ENCODE peak calls at places on chromosomes 2 and 18, in ten cellular contexts. One of them, this sample, is unnamed. For H3K4me1, the result is how much of the 10 kb centered on the place peaks cover.

GRCh38 chr18:46696702-46697101 is 39.7 kb upstream of the LOXHD1 start:
- DNase-seq in esophagus squamous epithelium: no peak
- DNase-seq in neural progenitor cell: no peak
- DNase-seq in thoracic aorta: no peak
- DNase-seq in neuronal stem cell: no peak
- DNase-seq in psoas muscle: no peak
- DNase-seq in mesenchymal stem cell: no peak
- DNase-seq in GM23248: no peak
- DNase-seq in CD4-positive, CD25-positive, alpha-beta regulatory T cell: no peak
- DNase-seq in GM12878: no peak
- DNase-seq in this sample: no peak

GRCh38 chr2:215357660-215358059 is 45.8 kb downstream of the ATIC start:
- DNase-seq in esophagus squamous epithelium: no peak
- DNase-seq in neural progenitor cell: no peak
- DNase-seq in thoracic aorta: no peak
- DNase-seq in neuronal stem cell: no peak
- DNase-seq in psoas muscle: no peak
- DNase-seq in mesenchymal stem cell: no peak
- DNase-seq in GM23248: peak
- DNase-seq in CD4-positive, CD25-positive, alpha-beta regulatory T cell: no peak
- DNase-seq in GM12878: no peak
- DNase-seq in this sample: no peak

GRCh38 chr2:12918841-12919445 is 202.2 kb downstream of the TRIB2 start:
- DNase-seq in esophagus squamous epithelium: no peak
- DNase-seq in neural progenitor cell: no peak
- DNase-seq in thoracic aorta: no peak
- DNase-seq in neuronal stem cell: no peak
- DNase-seq in psoas muscle: peak
- DNase-seq in mesenchymal stem cell: peak
- DNase-seq in GM23248: peak
- DNase-seq in CD4-positive, CD25-positive, alpha-beta regulatory T cell: no peak
- DNase-seq in GM12878: no peak
- DNase-seq in this sample: no peak

GRCh38 chr2:174595904-174596397 is 1.7 kb downstream of the WIPF1 start:
- DNase-seq in esophagus squamous epithelium: no peak
- DNase-seq in neural progenitor cell: no peak
- DNase-seq in thoracic aorta: no peak
- DNase-seq in neuronal stem cell: no peak
- DNase-seq in psoas muscle: no peak
- DNase-seq in mesenchymal stem cell: no peak
- DNase-seq in GM23248: peak
- DNase-seq in CD4-positive, CD25-positive, alpha-beta regulatory T cell: no peak
- DNase-seq in GM12878: no peak
- DNase-seq in this sample: no peak

GRCh38 chr2:237603718-237604362 is 13.3 kb upstream of the RAB17 start:
- DNase-seq in esophagus squamous epithelium: no peak
- DNase-seq in neural progenitor cell: peak
- DNase-seq in thoracic aorta: no peak
- DNase-seq in neuronal stem cell: no peak
- DNase-seq in psoas muscle: no peak
- DNase-seq in mesenchymal stem cell: peak
- DNase-seq in GM23248: peak
- DNase-seq in CD4-positive, CD25-positive, alpha-beta regulatory T cell: peak
- DNase-seq in GM12878: peak
- DNase-seq in this sample: no peak

GRCh38 chr2:218999881-219000568 is 6.8 kb upstream of the CRYBA2 start:
- DNase-seq in esophagus squamous epithelium: no peak
- DNase-seq in neural progenitor cell: peak
- DNase-seq in thoracic aorta: no peak
- DNase-seq in neuronal stem cell: no peak
- DNase-seq in psoas muscle: no peak
- DNase-seq in mesenchymal stem cell: no peak
- DNase-seq in GM23248: no peak
- DNase-seq in CD4-positive, CD25-positive, alpha-beta regulatory T cell: no peak
- DNase-seq in GM12878: no peak
- DNase-seq in this sample: no peak

GRCh38 chr2:200810252-200810650 is 1.5 kb upstream of the BZW1 start:
- DNase-seq in esophagus squamous epithelium: no peak
- DNase-seq in neural progenitor cell: no peak
- DNase-seq in thoracic aorta: no peak
- DNase-seq in neuronal stem cell: no peak
- DNase-seq in psoas muscle: no peak
- DNase-seq in mesenchymal stem cell: peak
- DNase-seq in GM23248: peak
- DNase-seq in CD4-positive, CD25-positive, alpha-beta regulatory T cell: no peak
- DNase-seq in GM12878: no peak
- DNase-seq in this sample: no peak

GRCh38 chr2:232926448-232927040 is 56.5 kb downstream of the SNORC start:
- DNase-seq in esophagus squamous epithelium: no peak
- DNase-seq in neural progenitor cell: peak
- DNase-seq in thoracic aorta: no peak
- DNase-seq in neuronal stem cell: no peak
- DNase-seq in psoas muscle: no peak
- DNase-seq in mesenchymal stem cell: no peak
- DNase-seq in GM23248: no peak
- DNase-seq in CD4-positive, CD25-positive, alpha-beta regulatory T cell: no peak
- DNase-seq in GM12878: no peak
- DNase-seq in this sample: no peak

GRCh38 chr2:95052301-95052700 is 26.8 kb downstream of the MAL start:
- DNase-seq in esophagus squamous epithelium: no peak
- DNase-seq in neural progenitor cell: no peak
- DNase-seq in thoracic aorta: no peak
- DNase-seq in neuronal stem cell: no peak
- DNase-seq in psoas muscle: no peak
- DNase-seq in mesenchymal stem cell: no peak
- DNase-seq in GM23248: no peak
- DNase-seq in CD4-positive, CD25-positive, alpha-beta regulatory T cell: no peak
- DNase-seq in GM12878: no peak
- DNase-seq in this sample: no peak

GRCh38 chr2:239393941-239394340 is 6.9 kb downstream of the HDAC4 start:
- DNase-seq in esophagus squamous epithelium: no peak
- DNase-seq in neural progenitor cell: no peak
- DNase-seq in thoracic aorta: no peak
- DNase-seq in neuronal stem cell: no peak
- DNase-seq in psoas muscle: no peak
- DNase-seq in mesenchymal stem cell: peak
- DNase-seq in GM23248: peak
- DNase-seq in CD4-positive, CD25-positive, alpha-beta regulatory T cell: no peak
- DNase-seq in GM12878: no peak
- DNase-seq in this sample: no peak

GRCh38 chr2:239392688-239393400 is 8.0 kb downstream of the HDAC4 start:
- DNase-seq in esophagus squamous epithelium: no peak
- DNase-seq in neural progenitor cell: no peak
- DNase-seq in thoracic aorta: no peak
- DNase-seq in neuronal stem cell: no peak
- DNase-seq in psoas muscle: no peak
- DNase-seq in mesenchymal stem cell: no peak
- DNase-seq in GM23248: no peak
- DNase-seq in CD4-positive, CD25-positive, alpha-beta regulatory T cell: no peak
- DNase-seq in GM12878: no peak
- DNase-seq in this sample: no peak

GRCh38 chr2:239394346-239394945 is 6.4 kb downstream of the HDAC4 start:
- DNase-seq in esophagus squamous epithelium: no peak
- DNase-seq in neural progenitor cell: no peak
- DNase-seq in thoracic aorta: no peak
- DNase-seq in neuronal stem cell: no peak
- DNase-seq in psoas muscle: no peak
- DNase-seq in mesenchymal stem cell: peak
- DNase-seq in GM23248: no peak
- DNase-seq in CD4-positive, CD25-positive, alpha-beta regulatory T cell: no peak
- DNase-seq in GM12878: no peak
- DNase-seq in this sample: no peak

GRCh38 chr2:239392072-239392357 is 8.8 kb downstream of the HDAC4 start:
- DNase-seq in esophagus squamous epithelium: no peak
- DNase-seq in neural progenitor cell: no peak
- DNase-seq in thoracic aorta: no peak
- DNase-seq in neuronal stem cell: no peak
- DNase-seq in psoas muscle: no peak
- DNase-seq in mesenchymal stem cell: no peak
- DNase-seq in GM23248: no peak
- DNase-seq in CD4-positive, CD25-positive, alpha-beta regulatory T cell: no peak
- DNase-seq in GM12878: no peak
- DNase-seq in this sample: no peak

DNA sequence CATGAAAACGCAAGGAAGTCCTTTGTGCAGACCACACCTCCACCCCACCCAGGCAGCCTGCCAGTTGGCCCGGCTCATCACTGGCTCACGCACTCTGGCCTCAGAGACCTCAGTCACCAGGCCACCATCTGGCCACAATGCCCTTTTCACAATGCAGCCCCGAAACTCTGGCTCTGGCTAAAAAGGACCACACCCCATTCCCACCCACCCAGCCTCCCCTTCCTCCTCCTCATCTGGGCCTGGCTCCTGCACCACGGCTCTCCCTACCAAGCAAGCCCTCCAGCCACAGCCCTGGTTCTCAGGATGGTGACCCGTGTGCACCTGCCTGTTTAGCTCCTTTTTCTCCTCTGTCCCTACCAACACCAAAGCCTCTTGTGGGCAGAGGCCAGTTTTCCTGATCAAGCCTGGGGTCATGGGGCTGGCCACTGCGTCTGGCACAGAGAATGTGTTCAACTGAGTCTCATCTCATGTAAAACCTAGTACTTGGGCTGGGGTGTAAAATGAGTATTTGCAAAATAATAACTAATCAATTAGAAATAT is 7.3 kb downstream of the HDAC4 start:
- DNase-seq in esophagus squamous epithelium: no peak
- DNase-seq in neural progenitor cell: no peak
- DNase-seq in thoracic aorta: no peak
- DNase-seq in neuronal stem cell: no peak
- DNase-seq in psoas muscle: peak
- DNase-seq in mesenchymal stem cell: no peak
- DNase-seq in GM23248: peak
- DNase-seq in CD4-positive, CD25-positive, alpha-beta regulatory T cell: no peak
- DNase-seq in GM12878: no peak
- DNase-seq in this sample: peak
- H3K4me1 ChIP-seq in esophagus squamous epithelium: under half
- H3K4me1 ChIP-seq in neural progenitor cell: under half
- H3K4me1 ChIP-seq in thoracic aorta: under half
- H3K4me1 ChIP-seq in neuronal stem cell: under half
- H3K4me1 ChIP-seq in psoas muscle: under half
- H3K4me1 ChIP-seq in mesenchymal stem cell: under half
- H3K4me1 ChIP-seq in GM23248: under half
- H3K4me1 ChIP-seq in CD4-positive, CD25-positive, alpha-beta regulatory T cell: under half
- H3K4me1 ChIP-seq in GM12878: under half
- H3K4me1 ChIP-seq in this sample: under half

DNA sequence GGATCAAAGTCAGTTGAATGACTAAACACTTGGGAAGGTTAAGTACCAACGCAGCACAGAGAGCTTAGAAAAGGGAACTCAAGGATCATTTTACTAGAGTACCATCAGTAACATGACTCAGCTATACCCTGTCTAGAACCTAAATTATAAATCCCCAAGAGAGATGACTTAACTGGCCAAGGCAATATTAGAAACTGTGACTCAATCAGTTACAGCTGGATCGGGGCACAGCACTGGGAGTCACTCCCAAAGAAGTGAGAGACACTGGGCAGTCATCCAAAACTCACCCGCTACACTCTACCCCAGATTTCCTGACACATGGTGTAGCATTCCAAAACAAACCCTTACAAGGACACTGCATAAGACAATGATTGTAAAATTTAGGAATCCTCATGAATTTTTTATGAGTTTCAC is 17.7 kb downstream of the IWS1 start:
- DNase-seq in esophagus squamous epithelium: peak
- DNase-seq in neural progenitor cell: no peak
- DNase-seq in thoracic aorta: peak
- DNase-seq in neuronal stem cell: no peak
- DNase-seq in psoas muscle: peak
- DNase-seq in mesenchymal stem cell: peak
- DNase-seq in GM23248: peak
- DNase-seq in CD4-positive, CD25-positive, alpha-beta regulatory T cell: no peak
- DNase-seq in GM12878: no peak
- DNase-seq in this sample: peak
- H3K4me1 ChIP-seq in esophagus squamous epithelium: under half
- H3K4me1 ChIP-seq in neural progenitor cell: under half
- H3K4me1 ChIP-seq in thoracic aorta: under half
- H3K4me1 ChIP-seq in neuronal stem cell: under half
- H3K4me1 ChIP-seq in psoas muscle: half or more
- H3K4me1 ChIP-seq in mesenchymal stem cell: under half
- H3K4me1 ChIP-seq in GM23248: half or more
- H3K4me1 ChIP-seq in CD4-positive, CD25-positive, alpha-beta regulatory T cell: under half
- H3K4me1 ChIP-seq in GM12878: under half
- H3K4me1 ChIP-seq in this sample: under half

DNA sequence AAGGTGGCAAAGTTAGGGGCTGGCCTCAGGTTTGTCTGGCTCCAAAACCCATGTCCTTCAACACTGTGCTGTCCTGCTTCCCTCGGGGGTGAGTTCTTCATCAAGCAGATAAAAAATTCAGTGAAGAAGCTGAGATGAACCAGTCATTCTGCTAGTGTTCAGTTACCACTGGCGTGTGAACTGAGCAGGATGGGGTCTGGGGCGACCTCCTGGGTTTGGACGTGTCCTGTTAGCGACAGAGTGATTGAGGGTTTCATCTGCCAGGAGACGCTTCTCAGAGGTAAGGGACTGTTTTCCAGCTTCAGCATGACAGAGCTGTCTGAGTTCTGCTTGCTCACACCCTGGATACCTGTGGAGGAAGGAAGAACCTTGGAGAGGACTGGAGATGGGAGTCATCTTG is 14.6 kb downstream of the CEP68 start:
- DNase-seq in esophagus squamous epithelium: no peak
- DNase-seq in neural progenitor cell: no peak
- DNase-seq in thoracic aorta: no peak
- DNase-seq in neuronal stem cell: no peak
- DNase-seq in psoas muscle: no peak
- DNase-seq in mesenchymal stem cell: no peak
- DNase-seq in GM23248: no peak
- DNase-seq in CD4-positive, CD25-positive, alpha-beta regulatory T cell: no peak
- DNase-seq in GM12878: no peak
- DNase-seq in this sample: no peak
- H3K4me1 ChIP-seq in esophagus squamous epithelium: half or more
- H3K4me1 ChIP-seq in neural progenitor cell: under half
- H3K4me1 ChIP-seq in thoracic aorta: half or more
- H3K4me1 ChIP-seq in neuronal stem cell: under half
- H3K4me1 ChIP-seq in psoas muscle: half or more
- H3K4me1 ChIP-seq in mesenchymal stem cell: under half
- H3K4me1 ChIP-seq in GM23248: under half
- H3K4me1 ChIP-seq in CD4-positive, CD25-positive, alpha-beta regulatory T cell: under half
- H3K4me1 ChIP-seq in GM12878: under half
- H3K4me1 ChIP-seq in this sample: under half

DNA sequence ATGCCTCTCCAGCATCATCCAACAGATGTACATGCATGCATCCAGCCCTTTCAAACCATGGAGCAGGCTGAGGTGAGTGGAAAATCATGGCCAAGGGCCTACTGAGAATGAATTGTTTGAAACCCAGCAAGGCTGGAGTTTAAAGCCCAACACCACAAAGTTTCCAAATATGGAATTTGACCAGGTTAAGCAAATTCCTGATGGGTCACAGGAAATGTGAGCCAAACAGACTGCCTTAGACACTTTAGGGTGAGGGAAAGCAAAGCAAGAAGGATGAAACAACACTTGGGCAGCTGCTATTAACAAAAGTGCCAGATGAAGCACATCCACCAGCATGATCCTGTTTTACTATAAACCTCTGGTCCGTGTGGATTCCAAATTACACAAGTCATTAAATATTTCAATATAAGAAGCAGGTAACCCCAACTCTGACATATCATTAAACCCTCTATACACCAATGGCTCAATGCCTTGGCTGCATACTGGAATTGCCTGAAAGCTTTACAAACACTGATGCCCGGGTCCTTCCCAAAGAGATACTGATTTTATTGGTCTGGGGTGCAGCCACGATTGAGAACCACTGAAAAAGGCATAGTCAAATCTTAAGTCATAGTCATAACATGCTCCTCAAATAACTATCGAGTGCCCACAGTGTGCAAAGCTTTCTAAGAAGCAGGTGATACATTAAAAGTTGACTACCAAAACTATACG is 9.1 kb downstream of the KLF7 start:
- DNase-seq in esophagus squamous epithelium: no peak
- DNase-seq in neural progenitor cell: no peak
- DNase-seq in thoracic aorta: no peak
- DNase-seq in neuronal stem cell: no peak
- DNase-seq in psoas muscle: no peak
- DNase-seq in mesenchymal stem cell: no peak
- DNase-seq in GM23248: no peak
- DNase-seq in CD4-positive, CD25-positive, alpha-beta regulatory T cell: no peak
- DNase-seq in GM12878: no peak
- DNase-seq in this sample: no peak
- H3K4me1 ChIP-seq in esophagus squamous epithelium: half or more
- H3K4me1 ChIP-seq in neural progenitor cell: half or more
- H3K4me1 ChIP-seq in thoracic aorta: half or more
- H3K4me1 ChIP-seq in neuronal stem cell: under half
- H3K4me1 ChIP-seq in psoas muscle: under half
- H3K4me1 ChIP-seq in mesenchymal stem cell: under half
- H3K4me1 ChIP-seq in GM23248: half or more
- H3K4me1 ChIP-seq in CD4-positive, CD25-positive, alpha-beta regulatory T cell: under half
- H3K4me1 ChIP-seq in GM12878: under half
- H3K4me1 ChIP-seq in this sample: under half